ENCODE peak calls at places on chromosomes 3 and 15, in seven cellular contexts. R, Z, O, E, T, X and P are unnamed samples.
A peak's percentile ranks its signal among the peaks of the same experiment; 100 is the strongest.

GRCh38 chr3:108393128-108393900 is 97.0 kb downstream of the HHLA2 start:
- DNase-seq in X (no peak), E (no peak), Z (no peak), R (no peak), T (no peak), O (no peak), P (no peak)

GRCh38 chr3:13484861-13485590 is 4.9 kb downstream of the HDAC11 start:
- DNase-seq in O (peak; percentile 49), T (no peak), X (no peak), R (no peak), E (no peak), Z (no peak), P (no peak)

GRCh38 chr15:58274885-58275284 is 136.7 kb downstream of the AQP9 start:
- DNase-seq in T (no peak), R (no peak), O (no peak), X (no peak), E (no peak), Z (no peak), P (no peak)

GRCh38 chr3:102237181-102237580 is 197.6 kb upstream of the ZPLD1 start:
- DNase-seq in X (no peak), R (no peak), E (no peak), T (no peak), O (no peak), Z (no peak), P (no peak)

GRCh38 chr15:63013052-63013808 is 29.3 kb upstream of the TPM1 start:
- DNase-seq in O (no peak), R (no peak), Z (no peak), X (peak; percentile 86), T (peak; percentile 75), E (no peak), P (no peak)

GRCh38 chr3:162441716-162442115 is 945.1 kb downstream of the OTOL1 start:
- DNase-seq in E (no peak), T (no peak), Z (no peak), R (no peak), O (no peak), X (no peak), P (no peak)

GRCh38 chr3:67602816-67603215 is 51.6 kb downstream of the SUCLG2 start:
- DNase-seq in Z (no peak), R (no peak), E (no peak), T (no peak), O (no peak), X (no peak), P (no peak)

GRCh38 chr15:97993310-97993738 is 32.8 kb downstream of the ARRDC4 start:
- DNase-seq in Z (no peak), E (no peak), O (no peak), X (peak; percentile 58), T (no peak), R (no peak), P (no peak)

GRCh38 chr15:51846463-51847230 is 17.2 kb downstream of the TMOD3 start:
- DNase-seq in T (no peak), X (peak; percentile 97), R (no peak), O (no peak), Z (no peak), E (no peak), P (no peak)

GRCh38 chr3:175193815-175194518 is 334.8 kb downstream of the NAALADL2 start:
- DNase-seq in X (peak; percentile 34), O (no peak), T (no peak), E (no peak), Z (no peak), R (no peak), P (no peak)

GRCh38 chr3:38521391-38521987 is 25.3 kb downstream of the EXOG start:
- DNase-seq in R (no peak), Z (peak; percentile 47), O (peak; percentile 73), X (peak; percentile 81), T (no peak), E (peak; percentile 42), P (no peak)

GRCh38 chr15:97504031-97504430 is 456.5 kb upstream of the ARRDC4 start:
- DNase-seq in O (no peak), T (no peak), E (no peak), Z (no peak), X (peak; percentile 97), R (no peak), P (no peak)

GRCh38 chr15:64010719-64011118 is 35.6 kb downstream of the DAPK2 start:
- DNase-seq in O (no peak), R (no peak), Z (no peak), X (peak; percentile 24), E (peak; percentile 19), T (peak; percentile 88), P (peak; percentile 55)

GRCh38 chr15:48859426-48859825 is 18.5 kb upstream of the EID1 start:
- DNase-seq in X (no peak), T (no peak), Z (no peak), R (no peak), O (no peak), E (no peak), P (no peak)

GRCh38 chr15:73142802-73143762 is 90.8 kb downstream of the NEO1 start:
- DNase-seq in O (no peak), Z (peak; percentile 13), R (no peak), E (no peak), X (no peak), T (no peak), P (no peak)

GRCh38 chr3:134334231-134334900 is 39.9 kb downstream of the AMOTL2 start:
- DNase-seq in R (no peak), Z (no peak), O (no peak), E (no peak), X (no peak), T (peak; percentile 83), P (no peak)

GRCh38 chr15:68152342-68152741 is 52.8 kb downstream of the CALML4 start:
- DNase-seq in E (no peak), R (no peak), Z (no peak), X (no peak), O (no peak), T (no peak), P (no peak)

GRCh38 chr15:96316953-96317629 is 13.4 kb upstream of the NR2F2 start:
- DNase-seq in E (no peak), O (peak; percentile 25), T (no peak), Z (no peak), R (no peak), X (peak; percentile 8), P (no peak)

GRCh38 chr3:29170894-29171582 is 109.8 kb upstream of the RBMS3 start:
- DNase-seq in O (no peak), E (no peak), T (no peak), R (no peak), Z (no peak), X (peak; percentile 42), P (no peak)

GRCh38 chr3:101571028-101571895 is 2.7 kb upstream of the PCNP start:
- DNase-seq in R (no peak), E (no peak), X (no peak), T (no peak), O (no peak), Z (no peak), P (no peak)

DNA sequence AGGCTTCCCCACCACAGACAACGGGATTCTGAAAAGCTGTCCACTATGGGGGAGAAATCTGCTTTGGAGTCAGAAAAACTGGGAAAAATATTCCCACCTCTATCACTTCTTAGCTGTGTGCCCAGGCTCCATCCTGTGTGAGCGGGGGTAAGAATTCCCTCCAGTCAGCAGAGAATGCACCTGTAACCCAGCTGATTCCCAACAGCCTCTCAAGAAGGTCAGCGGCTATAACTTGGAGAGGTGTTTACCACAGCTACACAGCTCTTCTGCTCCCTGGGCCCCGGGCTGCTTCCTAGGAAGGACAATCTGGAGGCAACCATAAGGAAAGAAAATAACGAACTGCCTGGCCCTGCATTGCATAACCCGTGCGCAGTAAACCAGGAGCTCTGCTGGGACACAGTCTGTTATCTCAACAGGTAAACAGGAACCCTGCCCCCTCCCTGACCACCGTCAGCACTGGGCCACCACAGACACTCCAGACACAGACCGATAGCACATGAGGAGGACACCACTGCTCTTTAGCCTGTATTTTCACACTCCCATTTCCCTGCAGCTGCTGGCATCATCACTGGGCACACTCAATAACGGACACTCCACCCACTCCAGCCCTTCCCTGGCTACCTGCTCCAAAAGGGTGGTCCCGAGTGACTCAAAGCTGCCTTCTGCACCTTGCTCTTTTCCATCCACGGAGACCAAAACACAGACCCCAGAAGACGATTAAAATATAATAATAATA is 2.1 kb downstream of the RAB43 start:
- DNase-seq in Z (no peak), E (no peak), T (no peak), R (no peak), O (peak; percentile 36), X (peak; percentile 31), P (no peak)
- TF ChIP-seq POLR2A in Z (no peak), E (no peak), T (no peak), R (no peak), O (no peak), X (no peak), P (no peak)

GRCh38 chr3:66038726-66039589 is at the start of gene MAGI1:
- DNase-seq in E (peak; percentile 90), X (peak; percentile 97), T (peak; percentile 96), Z (peak; percentile 76), R (peak; percentile 91), O (peak; percentile 89), P (peak; percentile 73)
- TF ChIP-seq POLR2A in E (peak; percentile 68), X (peak; percentile 21), T (no peak), Z (peak; percentile 34), R (no peak), O (peak; percentile 34), P (no peak)

GRCh38 chr3:9014189-9014588 is 50.9 kb upstream of the RAD18 start:
- DNase-seq in R (no peak), E (no peak), O (no peak), T (no peak), Z (no peak), X (no peak), P (no peak)
- TF ChIP-seq POLR2A in R (no peak), E (no peak), O (no peak), T (no peak), Z (no peak), X (no peak), P (no peak)

GRCh38 chr15:89783861-89784685 is 7.9 kb downstream of the MESP2 start:
- DNase-seq in T (no peak), R (no peak), Z (no peak), X (no peak), E (no peak), O (no peak), P (no peak)
- TF ChIP-seq POLR2A in T (no peak), R (no peak), Z (no peak), X (no peak), E (no peak), O (no peak), P (no peak)

GRCh38 chr3:127815641-127816605 is 6.4 kb downstream of the MGLL start:
- DNase-seq in X (no peak), O (no peak), E (no peak), T (peak; percentile 64), R (no peak), Z (no peak), P (no peak)
- TF ChIP-seq POLR2A in X (no peak), O (no peak), E (no peak), T (no peak), R (no peak), Z (no peak), P (no peak)

DNA sequence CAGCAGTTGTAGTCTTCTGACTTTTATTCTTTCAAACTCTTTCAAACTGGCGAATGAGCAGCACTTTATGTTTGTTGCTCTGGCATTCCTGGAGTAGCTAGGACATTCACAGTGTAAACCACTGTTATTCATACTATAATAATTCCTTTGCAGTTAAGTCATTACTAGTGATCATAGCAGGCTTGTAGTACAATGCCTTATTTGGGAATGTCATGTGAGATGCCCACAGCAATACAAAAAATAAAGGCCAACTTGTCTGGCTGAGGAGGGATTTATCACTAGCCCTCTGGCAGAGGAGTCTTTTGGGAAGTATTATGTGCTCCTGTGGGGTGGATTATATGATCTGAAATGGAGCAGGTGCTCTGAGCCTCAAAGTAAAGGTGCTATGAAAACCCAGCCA is 197.2 kb downstream of the VGLL3 start:
- DNase-seq in X (no peak), E (no peak), O (no peak), Z (no peak), T (no peak), R (no peak), P (no peak)
- TF ChIP-seq POLR2A in X (no peak), E (peak; percentile 24), O (no peak), Z (no peak), T (no peak), R (no peak), P (no peak)

GRCh38 chr15:60213377-60214010 is 184.3 kb downstream of the ANXA2 start:
- DNase-seq in T (no peak), X (no peak), R (no peak), E (no peak), O (no peak), Z (no peak), P (no peak)
- TF ChIP-seq POLR2A in T (no peak), X (no peak), R (no peak), E (no peak), O (no peak), Z (no peak), P (no peak)